ENCODE peak calls at places on chromosomes 7 and 10, in four cellular contexts. R is fibroblast of lung, D is pancreas, Q is left ventricle myocardium inferior. N is an unnamed sample.
A peak's percentile ranks its signal among the peaks of the same experiment; 100 is the strongest.

GRCh38 chr7:151890355-151891004 is 13.6 kb upstream of the PRKAG2 start:
- DNase-seq in R (no peak), D (no peak), Q (no peak), N (no peak)

GRCh38 chr10:102118867-102119266 is 1.3 kb downstream of the LDB1 start:
- DNase-seq in R (no peak), D (no peak), Q (no peak), N (no peak)

GRCh38 chr10:129968937-129969527 is 5.0 kb upstream of the EBF3 start:
- DNase-seq in R (no peak), D (no peak), Q (no peak), N (peak; percentile 19)

GRCh38 chr7:134827889-134828288 is 48.5 kb downstream of the CALD1 start:
- DNase-seq in R (peak; percentile 95), D (no peak), Q (no peak), N (peak; percentile 71)

GRCh38 chr7:42843209-42843800 is 68.6 kb downstream of the C7orf25 start:
- DNase-seq in R (peak; percentile 61), D (no peak), Q (peak; percentile 20), N (peak; percentile 44)

GRCh38 chr10:71646051-71646450 is 73.5 kb downstream of the C10orf105 start:
- DNase-seq in R (no peak), D (no peak), Q (no peak), N (no peak)

GRCh38 chr7:71480814-71481213 is 348.9 kb downstream of the GALNT17 start:
- DNase-seq in R (no peak), D (no peak), Q (no peak), N (no peak)

GRCh38 chr7:134855467-134855866 is 76.0 kb downstream of the CALD1 start:
- DNase-seq in R (peak; percentile 67), D (no peak), Q (no peak), N (no peak)

GRCh38 chr10:126704637-126705036 is 34.1 kb upstream of the C10orf90 start:
- DNase-seq in R (no peak), D (no peak), Q (no peak), N (no peak)

GRCh38 chr7:80783688-80784327 is 135.0 kb downstream of the SEMA3C start:
- DNase-seq in R (peak; percentile 55), D (no peak), Q (no peak), N (peak; percentile 19)

DNA sequence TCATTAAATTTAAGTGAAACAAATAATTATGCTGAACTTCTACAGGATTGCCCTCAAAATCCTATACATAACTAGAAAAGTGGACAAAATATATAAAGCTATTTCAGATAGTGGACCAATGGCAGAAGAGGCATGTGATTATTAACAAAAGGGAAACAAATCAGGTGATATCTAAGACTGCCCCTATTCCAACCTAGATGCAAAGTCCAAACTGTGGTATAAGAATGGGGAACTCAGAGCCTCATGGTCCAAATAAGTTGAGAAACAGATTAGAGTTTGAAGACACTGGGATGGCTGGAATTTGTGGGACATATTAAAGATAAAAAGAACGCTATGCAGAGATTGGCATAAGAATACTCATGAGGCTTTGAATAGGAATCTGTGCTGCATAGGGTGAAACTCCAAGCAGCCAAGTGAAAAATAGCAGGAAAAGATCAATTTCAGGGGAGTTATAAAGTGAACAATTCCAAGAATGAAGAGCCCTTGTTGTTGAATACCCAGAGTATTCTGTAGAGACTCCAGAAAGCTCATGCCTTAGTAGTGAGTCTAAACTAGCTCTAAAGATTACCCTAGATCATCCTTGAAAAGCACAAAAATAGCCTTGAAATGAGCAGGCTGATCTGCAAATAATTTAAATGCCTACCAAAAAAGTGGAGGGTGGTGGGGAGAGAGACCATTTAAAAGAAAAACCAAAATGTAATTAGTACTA is 152.4 kb downstream of the IMMP2L start:
- DNase-seq in R (no peak), D (no peak), Q (no peak), N (peak; percentile 22)
- H3K27ac ChIP-seq in R (no peak overlapping the region), D (no peak overlapping the region), Q (no peak overlapping the region), N (no peak overlapping the region)

GRCh38 chr7:116097365-116098009 is 66.9 kb upstream of the TFEC start:
- DNase-seq in R (peak; percentile 22), D (no peak), Q (no peak), N (peak; percentile 81)
- TF ChIP-seq CTCF in R (no peak), D (peak; percentile 13), Q (no peak), N (no peak)

GRCh38 chr10:93074137-93074596 is 474 bp downstream of the CYP26A1 start:
- DNase-seq in R (no peak), D (no peak), Q (no peak), N (no peak)

GRCh38 chr10:93073539-93074136 is at the start of gene CYP26A1:
- DNase-seq in R (no peak), D (no peak), Q (no peak), N (no peak)

GRCh38 chr10:93071674-93072224 is 1.9 kb upstream of the CYP26A1 start:
- DNase-seq in R (no peak), D (peak; percentile 24), Q (no peak), N (no peak)

GRCh38 chr10:93072225-93072712 is 1.4 kb upstream of the CYP26A1 start:
- DNase-seq in R (no peak), D (no peak), Q (no peak), N (no peak)

GRCh38 chr10:93072713-93073538 is 767 bp upstream of the CYP26A1 start:
- DNase-seq in R (no peak), D (no peak), Q (no peak), N (no peak)
- H3K27ac ChIP-seq in R (no peak overlapping the region), D (no peak overlapping the region), Q (no peak overlapping the region), N (no peak overlapping the region)

GRCh38 chr10:34280599-34281374 is 534.3 kb downstream of the PARD3 start:
- DNase-seq in R (peak; percentile 98), D (peak; percentile 9), Q (no peak), N (peak; percentile 96)
- TF ChIP-seq CTCF in R (no peak), D (no peak), Q (no peak), N (peak; percentile 79)

DNA sequence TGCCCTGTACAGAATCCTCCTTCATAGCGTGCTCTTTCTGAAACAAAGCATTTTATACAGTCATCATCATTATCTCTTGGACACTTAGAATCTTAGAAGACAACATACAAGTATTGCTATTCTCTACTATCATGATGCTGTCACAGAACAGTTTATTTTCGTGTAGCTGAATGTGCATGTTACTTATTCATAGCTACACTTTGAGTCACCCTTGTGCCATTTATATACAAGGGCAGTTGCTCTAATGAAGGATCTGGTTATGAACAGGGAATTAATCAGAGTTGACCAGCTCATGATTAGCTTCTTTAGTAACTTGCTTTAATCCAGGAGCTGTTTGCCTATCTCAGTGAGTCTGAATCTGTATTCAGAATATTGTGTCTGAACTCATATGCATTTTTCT is 11.2 kb downstream of the CASP2 start:
- DNase-seq in R (peak; percentile 29), D (no peak), Q (no peak), N (no peak)
- H3K27ac ChIP-seq in R (no peak overlapping the region), D (no peak overlapping the region), Q (peak overlapping the region; percentile 43), N (no peak overlapping the region)

GRCh38 chr7:82530361-82530760 is 86.8 kb upstream of the CACNA2D1 start:
- DNase-seq in R (no peak), D (no peak), Q (no peak), N (peak; percentile 51)
- TF ChIP-seq CTCF in R (no peak), D (no peak), Q (no peak), N (no peak)

GRCh38 chr10:115483294-115483693 is 390.1 kb downstream of the ATRNL1 start:
- DNase-seq in R (no peak), D (no peak), Q (no peak), N (no peak)
- H3K27ac ChIP-seq in R (no peak overlapping the region), D (no peak overlapping the region), Q (no peak overlapping the region), N (no peak overlapping the region)

GRCh38 chr7:13411151-13411550 is 578.3 kb downstream of the ETV1 start:
- DNase-seq in R (no peak), D (no peak), Q (no peak), N (no peak)
- TF ChIP-seq CTCF in R (no peak), D (no peak), Q (no peak), N (no peak)

DNA sequence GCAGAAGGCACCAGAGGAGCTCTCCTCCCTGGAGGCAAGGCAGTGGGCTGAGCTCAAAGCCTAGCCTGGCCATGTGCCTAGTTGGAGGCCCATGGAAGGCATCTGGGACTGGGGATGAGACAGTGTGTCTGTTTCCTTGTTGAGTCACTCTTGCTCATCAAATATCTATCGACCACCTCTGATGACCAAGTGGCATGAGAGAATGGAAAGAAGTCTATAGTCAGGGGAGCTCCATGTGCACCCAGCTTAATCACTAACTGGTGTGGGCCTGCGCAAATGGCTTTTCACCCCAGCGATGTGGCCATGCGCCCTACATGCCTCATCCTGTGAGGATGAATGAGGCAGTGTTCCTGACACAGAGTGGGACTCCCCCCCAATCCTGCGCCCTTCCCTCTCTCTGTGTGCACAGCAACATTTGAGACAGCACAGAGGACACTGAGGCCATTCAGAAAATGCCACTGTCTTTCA is 229.9 kb downstream of the RPS24 start:
- DNase-seq in R (no peak), D (no peak), Q (no peak), N (peak; percentile 55)
- H3K27ac ChIP-seq in R (peak overlapping the region; percentile 78), D (no peak overlapping the region), Q (no peak overlapping the region), N (no peak overlapping the region)

GRCh38 chr10:96324447-96324846 is 20.2 kb downstream of the DNTT start:
- DNase-seq in R (no peak), D (no peak), Q (no peak), N (no peak)

GRCh38 chr10:96322275-96322674 is 18.0 kb downstream of the DNTT start:
- DNase-seq in R (no peak), D (no peak), Q (no peak), N (no peak)

GRCh38 chr10:96319754-96320514 is 15.7 kb downstream of the DNTT start:
- DNase-seq in R (no peak), D (no peak), Q (no peak), N (peak; percentile 7)

GRCh38 chr10:96325719-96326373 is 21.6 kb downstream of the DNTT start:
- DNase-seq in R (no peak), D (no peak), Q (no peak), N (no peak)

DNA sequence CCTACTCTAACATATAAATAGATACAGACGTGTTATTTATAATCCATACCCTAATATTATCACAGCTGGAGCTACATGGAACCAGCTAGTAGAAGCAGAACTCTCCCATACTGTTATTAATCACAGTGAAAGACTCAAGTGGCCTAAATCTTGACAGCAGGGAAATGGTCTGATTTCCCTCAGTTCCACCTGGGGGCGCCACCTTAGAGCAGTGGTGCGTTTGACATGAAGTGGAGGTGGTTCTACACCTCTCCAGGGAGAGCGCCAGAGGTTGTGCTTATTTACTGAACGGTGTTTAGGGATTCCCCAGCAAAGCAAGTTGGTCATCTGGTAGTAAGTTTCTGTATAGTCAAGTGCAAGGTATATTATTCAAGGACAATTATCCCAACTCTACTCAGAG is 17.6 kb downstream of the DNTT start:
- DNase-seq in R (no peak), D (no peak), Q (no peak), N (no peak)
- TF ChIP-seq CTCF in R (no peak), D (no peak), Q (no peak), N (no peak)

N was measured in brain microvascular endothelial cell.